ENCODE peak calls at places on chromosome 11, in five cellular contexts. X is psoas muscle, Z is upper lobe of right lung, K is RWPE2, G is sigmoid colon. E is an unnamed sample. For H3K27me3, the result is how much of the 10 kb centered on the place peaks cover.

GRCh38 chr11:35321111-35321510 is 98.2 kb downstream of the SLC1A2 start:
- DNase-seq in G (no peak), Z (no peak), K (no peak), X (no peak), E (no peak)

GRCh38 chr11:79439893-79440450 is 858 bp downstream of the TENM4 start:
- DNase-seq in G (peak), K (no peak), Z (peak), X (peak), E (peak)

GRCh38 chr11:118917488-118918127 is 8.1 kb downstream of the BCL9L start:
- DNase-seq in G (peak), Z (no peak), X (peak), K (peak), E (peak)

GRCh38 chr11:93474122-93474521 is 69.1 kb downstream of the SMCO4 start:
- DNase-seq in Z (no peak), G (no peak), K (no peak), X (no peak), E (no peak)

GRCh38 chr11:117535201-117535869 is 207.7 kb downstream of the CEP164 start:
- DNase-seq in X (peak), Z (no peak), K (no peak), G (peak), E (no peak)

GRCh38 chr11:73980001-73980960 is 2.4 kb downstream of the UCP2 start:
- DNase-seq in X (peak), Z (peak), G (peak), K (no peak), E (peak)

GRCh38 chr11:40133526-40133925 is 1325.9 kb downstream of the LRRC4C start:
- DNase-seq in G (no peak), K (no peak), Z (no peak), X (no peak), E (no peak)

GRCh38 chr11:86978247-86978646 is 23.1 kb upstream of the FZD4 start:
- DNase-seq in X (peak), K (no peak), Z (no peak), G (peak), E (no peak)

DNA sequence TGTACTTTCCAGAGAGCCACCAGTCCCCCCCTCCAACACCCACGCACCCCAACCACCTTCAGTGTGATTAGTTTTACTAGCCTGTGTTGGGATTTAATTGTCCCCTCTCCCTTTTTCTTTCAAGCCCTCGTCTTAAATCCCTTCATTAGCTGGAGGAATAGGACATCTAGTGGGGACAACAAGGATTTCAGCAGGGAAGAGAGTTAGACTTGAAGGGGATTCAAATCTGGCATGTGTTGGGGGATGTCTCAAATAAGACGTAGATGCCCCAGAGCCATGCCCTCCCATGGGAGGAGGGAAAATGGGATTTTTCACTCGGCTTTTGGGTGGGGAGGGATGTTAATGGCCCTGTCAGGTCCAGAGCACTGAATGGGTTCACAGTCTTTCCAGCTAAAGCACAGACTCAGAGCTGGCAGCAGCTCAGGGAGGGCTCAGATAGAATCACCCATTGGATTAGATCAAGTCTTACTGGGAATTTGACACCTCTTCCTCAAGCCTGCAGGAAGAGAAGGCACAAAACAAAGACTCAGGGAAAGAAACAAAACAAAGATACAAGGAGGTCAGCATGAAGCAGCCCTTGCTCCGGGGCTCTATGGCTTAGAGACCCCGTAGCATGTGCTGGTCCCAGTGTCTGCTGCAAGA is 10.7 kb downstream of the INS start:
- DNase-seq in Z (no peak), K (no peak), X (no peak), G (no peak), E (no peak)
- TF ChIP-seq CTCF in Z (no peak), K (peak), X (peak), G (no peak), E (peak)

GRCh38 chr11:17735823-17736772 is 1.5 kb downstream of the KCNC1 start:
- DNase-seq in Z (peak), G (peak), X (peak), K (no peak), E (no peak)

GRCh38 chr11:17733261-17733660 is 1.3 kb upstream of the KCNC1 start:
- DNase-seq in X (peak), G (peak), K (no peak), Z (no peak), E (no peak)

GRCh38 chr11:17736921-17737817 is 2.6 kb downstream of the KCNC1 start:
- DNase-seq in X (peak), G (peak), Z (peak), K (peak), E (no peak)

GRCh38 chr11:17734418-17734911 is at the start of gene KCNC1:
- DNase-seq in K (no peak), Z (peak), G (peak), X (peak), E (no peak)

DNA sequence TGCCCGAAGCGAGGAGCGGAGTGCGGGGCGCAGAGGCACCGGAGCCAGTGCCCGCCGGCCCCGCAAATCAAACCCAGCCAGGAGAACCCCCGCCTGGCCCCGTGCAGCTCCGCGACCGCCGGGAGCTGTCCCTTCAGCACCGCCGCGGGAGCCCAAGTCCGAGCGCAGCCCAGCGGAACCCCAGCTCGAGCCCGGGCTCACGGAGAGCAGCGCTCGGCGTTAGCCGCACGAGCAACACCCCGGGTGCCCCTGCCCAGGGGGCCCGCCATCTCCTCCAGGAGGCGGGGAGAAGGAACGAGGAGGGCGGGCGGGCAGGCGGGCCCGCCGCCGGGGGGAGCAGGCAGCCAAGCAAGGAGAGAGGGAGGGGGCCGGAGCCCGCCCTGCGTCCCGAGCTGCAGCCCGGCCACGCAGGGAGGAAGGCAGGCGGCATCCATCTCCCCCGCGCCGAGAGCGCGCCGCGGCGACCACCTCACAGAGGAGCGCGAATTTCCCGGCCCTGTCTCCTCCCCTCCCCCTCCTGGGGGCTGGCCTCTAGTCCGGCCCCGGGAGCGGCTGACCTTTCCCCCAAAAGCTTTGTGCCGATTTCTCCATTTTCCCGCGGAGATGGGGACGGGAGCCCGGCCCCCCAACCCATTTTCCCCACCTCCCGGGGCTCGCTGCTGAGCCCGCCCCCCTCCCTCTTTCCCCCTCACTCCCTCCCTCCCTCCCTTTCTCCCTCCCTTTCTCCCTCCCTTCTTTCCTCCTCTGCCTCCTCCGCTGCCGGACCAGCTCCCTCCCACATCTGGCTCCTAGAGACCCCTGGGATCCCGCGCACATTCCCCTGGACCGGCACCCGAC is 623 bp downstream of the KCNC1 start:
- DNase-seq in Z (peak), G (peak), K (no peak), X (peak), E (peak)
- H3K27me3 ChIP-seq in Z (half or more), G (half or more), K (half or more), X (under half), E (half or more)

GRCh38 chr11:1826552-1827094 is 8.2 kb upstream of the SYT8 start:
- DNase-seq in G (peak), K (no peak), X (no peak), Z (peak), E (no peak)
- TF ChIP-seq CTCF in G (no peak), K (no peak), X (no peak), Z (peak), E (no peak)

GRCh38 chr11:130947481-130947880 is 31.2 kb upstream of the SNX19 start:
- DNase-seq in G (no peak), X (no peak), Z (no peak), K (no peak), E (no peak)
- H3K27me3 ChIP-seq in G (under half), X (under half), Z (under half), K (under half), E (under half)

GRCh38 chr11:47177846-47178245 is 1.2 kb upstream of the ARFGAP2 start:
- DNase-seq in X (peak), Z (no peak), K (no peak), G (peak), E (peak)

GRCh38 chr11:47178305-47178704 is 1.6 kb upstream of the ARFGAP2 start:
- DNase-seq in Z (no peak), G (no peak), K (no peak), X (no peak), E (no peak)

GRCh38 chr11:47176328-47177228 is at the start of gene ARFGAP2:
- DNase-seq in K (peak), G (peak), Z (peak), X (peak), E (peak)

GRCh38 chr11:47175746-47176327 is 842 bp downstream of the ARFGAP2 start:
- DNase-seq in K (no peak), Z (no peak), X (peak), G (no peak), E (no peak)

GRCh38 chr11:47177229-47177845 is 658 bp upstream of the ARFGAP2 start:
- DNase-seq in Z (no peak), K (no peak), X (peak), G (peak), E (peak)
- TF ChIP-seq CTCF in Z (peak), K (peak), X (peak), G (peak), E (peak)

DNA sequence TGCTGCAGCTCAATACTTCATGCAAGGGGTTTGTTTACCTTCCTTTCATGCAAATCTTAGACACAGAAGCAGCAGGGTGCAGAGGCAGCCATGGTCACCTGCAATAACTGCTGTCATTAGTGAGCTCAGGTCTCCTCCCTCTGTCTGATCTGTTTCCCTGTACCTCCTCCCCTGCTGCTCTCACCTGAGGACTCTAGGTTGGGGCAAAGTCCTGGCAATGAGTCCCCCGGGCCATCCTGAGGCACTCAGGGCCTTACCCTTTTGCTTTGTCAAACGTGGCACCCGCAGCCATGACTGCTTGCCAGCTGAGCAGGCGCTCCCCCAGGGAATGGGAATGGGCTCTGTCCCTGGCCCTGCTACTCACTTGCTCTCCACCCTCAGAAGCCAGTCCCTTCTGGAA is 3.9 kb downstream of the LRRC10B start:
- DNase-seq in X (no peak), G (no peak), K (no peak), Z (no peak), E (no peak)
- H3K27me3 ChIP-seq in X (under half), G (under half), K (under half), Z (under half), E (under half)

DNA sequence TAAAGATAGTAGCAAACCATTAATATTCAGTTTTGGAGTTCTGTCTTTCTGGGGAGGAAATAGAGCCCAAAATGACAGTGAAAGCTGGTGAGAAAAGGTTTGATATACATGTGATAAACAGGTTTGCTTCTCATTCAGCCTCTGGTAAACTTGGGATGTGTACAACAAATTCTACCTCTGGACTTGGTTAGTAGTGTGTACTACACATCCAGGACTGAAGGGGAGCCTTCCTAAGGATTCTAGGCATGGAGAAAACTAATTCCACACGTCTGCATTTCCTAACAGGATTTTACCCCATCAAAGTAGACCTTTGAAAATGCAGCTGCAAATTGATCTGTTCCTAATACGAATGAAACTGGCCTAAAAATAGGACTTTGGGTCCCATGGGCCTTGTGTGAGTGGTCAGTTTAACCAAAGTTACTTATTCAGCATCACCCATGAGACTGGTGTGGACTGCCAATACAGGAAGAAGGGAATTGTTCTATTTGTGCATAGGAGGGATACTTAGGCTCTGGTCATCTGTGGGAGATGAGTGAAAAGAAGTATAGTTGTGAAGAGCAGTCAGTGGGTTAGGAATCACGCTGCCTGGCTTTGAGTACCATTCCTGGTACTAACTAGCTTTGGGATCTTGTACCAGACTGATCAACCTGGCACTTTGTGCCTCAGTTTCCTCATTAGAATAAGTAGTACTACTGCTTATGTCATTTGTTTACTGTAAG is 74.2 kb downstream of the YAP1 start:
- DNase-seq in Z (no peak), X (no peak), G (no peak), K (no peak), E (no peak)
- TF ChIP-seq CTCF in Z (no peak), X (no peak), G (no peak), K (no peak), E (no peak)

DNA sequence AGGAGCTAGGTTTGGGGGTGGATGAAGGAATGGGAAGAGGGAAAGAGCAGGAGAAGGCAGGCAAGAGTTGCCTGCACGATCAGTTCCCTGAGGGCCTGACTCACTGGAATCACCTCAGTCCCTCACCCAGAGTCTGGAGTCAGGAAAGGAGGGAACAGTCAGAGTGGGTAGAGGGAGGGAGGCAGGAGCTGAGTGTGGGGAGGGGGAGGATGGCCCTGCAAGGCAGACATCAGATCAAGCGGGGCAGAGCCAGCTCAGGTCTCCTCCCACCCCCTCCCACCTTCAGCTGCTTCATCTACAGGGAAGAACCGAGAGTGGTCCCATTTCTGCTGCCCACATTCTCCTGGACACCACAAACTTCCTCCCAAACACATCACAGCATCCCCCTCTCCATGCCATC is 58.9 kb downstream of the PDE2A start:
- DNase-seq in K (no peak), X (no peak), G (no peak), Z (no peak), E (no peak)
- H3K27me3 ChIP-seq in K (under half), X (under half), G (under half), Z (under half), E (under half)